ENCODE peak calls at places on chromosome 22, in six cellular contexts. One of them, this sample, is unnamed.

GRCh38 chr22:19930537-19931486 is 10.8 kb upstream of the COMT start:
- DNase-seq in EH: no peak
- DNase-seq in neural progenitor cell: no peak
- DNase-seq in activated T-cell treated with anti-CD3 and anti-CD28 coated beads for 4 hours: no peak
- DNase-seq in chondrocyte: peak
- DNase-seq in ovary: no peak
- DNase-seq in this sample: no peak

GRCh38 chr22:32917577-32918375 is 116.3 kb downstream of the TIMP3 start:
- DNase-seq in ovary: no peak
- DNase-seq in activated T-cell treated with anti-CD3 and anti-CD28 coated beads for 4 hours: no peak
- DNase-seq in chondrocyte: no peak
- DNase-seq in neural progenitor cell: peak
- DNase-seq in EH: no peak
- DNase-seq in this sample: no peak

GRCh38 chr22:31584804-31585160 is 77.2 kb downstream of the PISD start:
- DNase-seq in ovary: no peak
- DNase-seq in chondrocyte: no peak
- DNase-seq in activated T-cell treated with anti-CD3 and anti-CD28 coated beads for 4 hours: no peak
- DNase-seq in EH: no peak
- DNase-seq in neural progenitor cell: no peak
- DNase-seq in this sample: no peak

GRCh38 chr22:21646608-21647590 is 4.8 kb downstream of the SDF2L1 start:
- DNase-seq in activated T-cell treated with anti-CD3 and anti-CD28 coated beads for 4 hours: peak
- DNase-seq in ovary: peak
- DNase-seq in EH: peak
- DNase-seq in chondrocyte: no peak
- DNase-seq in neural progenitor cell: peak
- DNase-seq in this sample: peak

GRCh38 chr22:19325296-19325950 is 33.9 kb upstream of the CLTCL1 start:
- DNase-seq in activated T-cell treated with anti-CD3 and anti-CD28 coated beads for 4 hours: no peak
- DNase-seq in ovary: no peak
- DNase-seq in EH: peak
- DNase-seq in chondrocyte: no peak
- DNase-seq in neural progenitor cell: no peak
- DNase-seq in this sample: no peak

GRCh38 chr22:43408009-43408408 is 3.8 kb upstream of the MPPED1 start:
- DNase-seq in chondrocyte: no peak
- DNase-seq in ovary: no peak
- DNase-seq in neural progenitor cell: no peak
- DNase-seq in EH: no peak
- DNase-seq in activated T-cell treated with anti-CD3 and anti-CD28 coated beads for 4 hours: no peak
- DNase-seq in this sample: no peak

GRCh38 chr22:17562906-17563870 is at the start of gene SLC25A18:
- DNase-seq in chondrocyte: no peak
- DNase-seq in EH: no peak
- DNase-seq in ovary: peak
- DNase-seq in neural progenitor cell: peak
- DNase-seq in activated T-cell treated with anti-CD3 and anti-CD28 coated beads for 4 hours: no peak
- DNase-seq in this sample: no peak

GRCh38 chr22:27776410-27776958 is 25.1 kb downstream of the MN1 start:
- DNase-seq in neural progenitor cell: peak
- DNase-seq in activated T-cell treated with anti-CD3 and anti-CD28 coated beads for 4 hours: no peak
- DNase-seq in chondrocyte: no peak
- DNase-seq in EH: peak
- DNase-seq in ovary: no peak
- DNase-seq in this sample: no peak

GRCh38 chr22:36379593-36380361 is 8.0 kb downstream of the MYH9 start:
- DNase-seq in ovary: no peak
- DNase-seq in neural progenitor cell: no peak
- DNase-seq in activated T-cell treated with anti-CD3 and anti-CD28 coated beads for 4 hours: no peak
- DNase-seq in EH: peak
- DNase-seq in chondrocyte: no peak
- DNase-seq in this sample: peak

GRCh38 chr22:24465975-24466374 is 29.2 kb upstream of the UPB1 start:
- DNase-seq in activated T-cell treated with anti-CD3 and anti-CD28 coated beads for 4 hours: no peak
- DNase-seq in neural progenitor cell: no peak
- DNase-seq in EH: no peak
- DNase-seq in ovary: no peak
- DNase-seq in chondrocyte: no peak
- DNase-seq in this sample: no peak

GRCh38 chr22:43707650-43708049 is 104.5 kb downstream of the EFCAB6 start:
- DNase-seq in chondrocyte: no peak
- DNase-seq in ovary: no peak
- DNase-seq in neural progenitor cell: no peak
- DNase-seq in activated T-cell treated with anti-CD3 and anti-CD28 coated beads for 4 hours: no peak
- DNase-seq in EH: no peak
- DNase-seq in this sample: no peak

GRCh38 chr22:39362932-39363331 is 13.1 kb downstream of the SYNGR1 start:
- DNase-seq in activated T-cell treated with anti-CD3 and anti-CD28 coated beads for 4 hours: no peak
- DNase-seq in neural progenitor cell: no peak
- DNase-seq in EH: no peak
- DNase-seq in ovary: no peak
- DNase-seq in chondrocyte: no peak
- DNase-seq in this sample: no peak

GRCh38 chr22:25235547-25236290 is 16.3 kb downstream of the CRYBB2 start:
- DNase-seq in ovary: peak
- DNase-seq in chondrocyte: peak
- DNase-seq in neural progenitor cell: peak
- DNase-seq in activated T-cell treated with anti-CD3 and anti-CD28 coated beads for 4 hours: peak
- DNase-seq in EH: peak
- DNase-seq in this sample: peak

GRCh38 chr22:37804502-37804885 is 3.2 kb upstream of the GCAT start:
- DNase-seq in ovary: no peak
- DNase-seq in activated T-cell treated with anti-CD3 and anti-CD28 coated beads for 4 hours: no peak
- DNase-seq in neural progenitor cell: peak
- DNase-seq in EH: no peak
- DNase-seq in chondrocyte: no peak
- DNase-seq in this sample: no peak

GRCh38 chr22:32333769-32334639 is 23.7 kb upstream of the RFPL3 start:
- DNase-seq in activated T-cell treated with anti-CD3 and anti-CD28 coated beads for 4 hours: no peak
- DNase-seq in ovary: no peak
- DNase-seq in EH: no peak
- DNase-seq in chondrocyte: peak
- DNase-seq in neural progenitor cell: no peak
- DNase-seq in this sample: no peak

GRCh38 chr22:37283393-37283937 is 1.2 kb downstream of the CYTH4 start:
- DNase-seq in chondrocyte: no peak
- DNase-seq in EH: peak
- DNase-seq in neural progenitor cell: no peak
- DNase-seq in ovary: no peak
- DNase-seq in activated T-cell treated with anti-CD3 and anti-CD28 coated beads for 4 hours: no peak
- DNase-seq in this sample: no peak

GRCh38 chr22:25072406-25072805 is 119.9 kb downstream of the KIAA1671 start:
- DNase-seq in chondrocyte: no peak
- DNase-seq in ovary: no peak
- DNase-seq in activated T-cell treated with anti-CD3 and anti-CD28 coated beads for 4 hours: no peak
- DNase-seq in neural progenitor cell: no peak
- DNase-seq in EH: no peak
- DNase-seq in this sample: no peak

GRCh38 chr22:27580311-27580897 is 221.2 kb downstream of the MN1 start:
- DNase-seq in activated T-cell treated with anti-CD3 and anti-CD28 coated beads for 4 hours: no peak
- DNase-seq in neural progenitor cell: no peak
- DNase-seq in chondrocyte: no peak
- DNase-seq in EH: no peak
- DNase-seq in ovary: no peak
- DNase-seq in this sample: peak

GRCh38 chr22:45198463-45198795 is 34.7 kb downstream of the NUP50 start:
- DNase-seq in chondrocyte: no peak
- DNase-seq in ovary: peak
- DNase-seq in neural progenitor cell: no peak
- DNase-seq in EH: no peak
- DNase-seq in activated T-cell treated with anti-CD3 and anti-CD28 coated beads for 4 hours: no peak
- DNase-seq in this sample: no peak

GRCh38 chr22:21032037-21032842 is at the start of gene SLC7A4:
- DNase-seq in ovary: no peak
- DNase-seq in EH: no peak
- DNase-seq in chondrocyte: no peak
- DNase-seq in neural progenitor cell: peak
- DNase-seq in activated T-cell treated with anti-CD3 and anti-CD28 coated beads for 4 hours: no peak
- DNase-seq in this sample: no peak

This sample was measured in lung microvascular endothelial cell.